ENCODE peak calls at places on chromosomes 4 and X, in five cellular contexts. Z, R, M, D and X are unnamed samples.

GRCh38 chr4:56958111-56958517 is 19.3 kb downstream of the NOA1 start:
- DNase-seq in Z (peak), R (no peak), M (peak), D (peak), X (peak)

GRCh38 chr4:5019274-5019673 is at the start of gene CYTL1:
- DNase-seq in Z (no peak), R (no peak), M (peak), D (no peak), X (no peak)

GRCh38 chrX:49284212-49284611 is 14.6 kb downstream of the PPP1R3F start:
- DNase-seq in Z (no peak), R (no peak), M (no peak), D (no peak), X (no peak)

GRCh38 chr4:26441110-26441509 is 49.2 kb downstream of the CCKAR start:
- DNase-seq in Z (no peak), R (no peak), M (no peak), D (no peak), X (no peak)

GRCh38 chrX:28910501-28910900 is 323.3 kb downstream of the IL1RAPL1 start:
- DNase-seq in Z (no peak), R (no peak), M (no peak), D (no peak), X (no peak)

GRCh38 chr4:7554885-7555284 is 120.2 kb upstream of the PSAPL1 start:
- DNase-seq in Z (no peak), R (no peak), M (no peak), D (no peak), X (no peak)

GRCh38 chr4:74682567-74683359 is 111.6 kb downstream of the BTC start:
- DNase-seq in Z (peak), R (peak), M (peak), D (no peak), X (peak)

GRCh38 chr4:17059192-17059634 is 160.8 kb upstream of the LDB2 start:
- DNase-seq in Z (no peak), R (no peak), M (no peak), D (peak), X (no peak)

GRCh38 chr4:67122029-67122428 is 423.3 kb downstream of the CENPC start:
- DNase-seq in Z (peak), R (no peak), M (peak), D (no peak), X (no peak)

GRCh38 chr4:40908702-40909362 is 159.1 kb downstream of the NSUN7 start:
- DNase-seq in Z (peak), R (peak), M (peak), D (no peak), X (peak)

GRCh38 chr4:91035276-91035675 is 908.1 kb downstream of the CCSER1 start:
- DNase-seq in Z (no peak), R (no peak), M (no peak), D (no peak), X (no peak)

GRCh38 chr4:130511776-130512175 is 1415.8 kb downstream of the C4orf33 start:
- DNase-seq in Z (no peak), R (no peak), M (peak), D (no peak), X (no peak)

GRCh38 chrX:39577976-39578962 is 519.5 kb downstream of the BCOR start:
- DNase-seq in Z (no peak), R (no peak), M (no peak), D (peak), X (no peak)

GRCh38 chr4:80124246-80125211 is 51.5 kb upstream of the ANTXR2 start:
- DNase-seq in Z (no peak), R (no peak), M (no peak), D (no peak), X (no peak)
- TF ChIP-seq POLR2A in Z (no peak), R (no peak), M (no peak), D (no peak), X (no peak)

DNA sequence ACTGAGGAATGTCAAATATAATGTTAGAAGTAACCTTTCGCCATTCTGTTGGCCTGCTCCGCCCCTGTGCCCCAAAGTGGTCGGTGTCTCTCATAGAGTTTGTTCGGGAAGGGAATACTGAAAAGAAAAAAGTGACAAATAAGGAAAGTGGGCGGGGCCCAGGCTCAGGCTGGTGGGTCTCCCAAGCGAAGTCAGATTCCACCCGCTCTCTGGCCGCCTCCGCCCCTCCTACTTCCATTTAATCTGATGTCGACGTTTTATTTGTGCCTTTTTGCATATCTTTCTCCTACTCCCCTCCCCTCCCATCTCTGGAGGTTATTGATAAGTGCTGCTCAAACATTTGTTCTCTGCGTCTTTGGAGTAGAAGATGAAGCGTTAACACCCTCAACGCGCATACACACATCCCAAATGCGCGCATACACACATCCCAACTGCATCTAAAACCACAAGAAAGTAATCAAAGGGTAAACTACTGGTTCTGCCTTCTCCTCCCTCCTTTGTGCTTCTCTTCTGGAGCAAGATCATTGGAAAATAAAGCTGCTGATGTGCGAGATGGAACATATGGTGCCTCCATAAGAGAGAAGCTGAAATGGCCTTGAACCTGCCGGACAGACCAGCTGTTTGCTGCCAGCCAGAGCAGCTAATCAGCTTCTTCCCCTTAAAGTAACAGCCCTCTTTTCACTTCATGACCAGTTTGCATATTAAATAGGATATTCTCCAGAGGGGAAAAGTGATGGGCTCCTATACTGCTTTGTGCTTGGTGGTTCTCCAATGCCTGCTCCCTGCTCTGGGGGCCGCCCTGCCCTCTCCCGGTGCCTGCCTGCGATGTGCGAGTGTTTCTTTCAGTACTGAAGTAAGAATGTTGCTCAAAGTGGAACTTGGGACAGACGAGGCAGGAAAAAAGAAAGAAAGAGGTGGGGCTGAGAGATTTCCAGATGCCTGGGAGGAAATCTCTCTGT is 3.1 kb downstream of the MAMLD1 start:
- DNase-seq in Z (peak), R (no peak), M (peak), D (peak), X (no peak)
- TF ChIP-seq POLR2A in Z (no peak), R (no peak), M (no peak), D (no peak), X (no peak)

DNA sequence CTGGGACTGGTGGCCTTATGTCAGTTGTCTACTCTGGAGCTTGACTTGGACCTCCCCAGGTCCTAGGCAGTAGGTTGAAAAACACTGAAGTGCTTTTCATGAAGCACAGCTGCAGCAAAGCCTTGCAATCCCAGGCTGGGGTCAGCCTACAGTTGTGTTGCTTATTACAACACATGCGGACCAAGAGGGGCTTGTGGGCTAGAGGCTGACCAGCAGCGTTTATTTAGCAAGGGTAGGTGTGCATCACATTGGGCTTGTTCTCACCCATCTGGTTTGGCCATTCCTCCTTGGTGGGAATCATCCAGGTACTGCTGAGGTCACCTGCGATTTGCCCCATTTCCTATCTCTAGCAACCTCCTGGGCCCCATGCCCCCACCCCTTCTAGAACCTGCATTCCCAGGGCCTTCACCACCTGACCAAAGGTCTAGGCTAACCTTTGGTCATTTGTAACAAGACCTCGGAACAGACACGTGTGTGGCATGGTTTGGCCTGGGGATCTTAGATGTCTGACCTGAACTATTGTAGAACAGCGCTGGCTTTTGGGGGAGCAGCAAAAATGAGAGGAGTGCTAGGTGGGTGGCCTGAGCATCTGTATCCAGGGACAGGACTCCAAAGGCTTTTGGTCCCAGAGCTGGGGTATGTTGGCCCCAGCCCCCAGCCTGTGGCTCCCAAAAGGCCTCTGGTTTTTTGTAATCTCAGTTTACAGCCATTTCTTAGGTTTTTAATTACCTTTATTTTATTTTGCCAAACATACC is 3.0 kb downstream of the RPL10 start:
- DNase-seq in Z (peak), R (no peak), M (no peak), D (no peak), X (no peak)
- TF ChIP-seq POLR2A in Z (peak), R (peak), M (peak), D (no peak), X (peak)

GRCh38 chrX:66005832-66006449 is 33.9 kb downstream of the VSIG4 start:
- DNase-seq in Z (no peak), R (no peak), M (no peak), D (no peak), X (no peak)
- TF ChIP-seq POLR2A in Z (no peak), R (no peak), M (no peak), D (no peak), X (no peak)

GRCh38 chr4:53365486-53366300 is at the start of gene SCFD2:
- DNase-seq in Z (peak), R (peak), M (peak), D (peak), X (peak)
- TF ChIP-seq POLR2A in Z (peak), R (peak), M (peak), D (peak), X (peak)